ENCODE peak calls at places on chromosome 18, in four cellular contexts. One of them, this sample, is unnamed.

GRCh38 chr18:10453885-10454772 is at the start of gene APCDD1:
- DNase-seq in activated CD8-positive, alpha-beta memory T cell treated with anti-CD3 and anti-CD28 coated beads for 24 hours: no peak
- DNase-seq in astrocyte of the spinal cord: no peak
- DNase-seq in T-helper 1 cell: no peak
- DNase-seq in this sample: peak

GRCh38 chr18:76234559-76234958 is 260.5 kb downstream of the ZNF516 start:
- DNase-seq in activated CD8-positive, alpha-beta memory T cell treated with anti-CD3 and anti-CD28 coated beads for 24 hours: no peak
- DNase-seq in astrocyte of the spinal cord: no peak
- DNase-seq in T-helper 1 cell: no peak
- DNase-seq in this sample: no peak

GRCh38 chr18:26656944-26657536 is 108.7 kb upstream of the KCTD1 start:
- DNase-seq in activated CD8-positive, alpha-beta memory T cell treated with anti-CD3 and anti-CD28 coated beads for 24 hours: no peak
- DNase-seq in astrocyte of the spinal cord: peak
- DNase-seq in T-helper 1 cell: no peak
- DNase-seq in this sample: peak

GRCh38 chr18:21820035-21820810 is 79.6 kb downstream of the MIB1 start:
- DNase-seq in activated CD8-positive, alpha-beta memory T cell treated with anti-CD3 and anti-CD28 coated beads for 24 hours: no peak
- DNase-seq in astrocyte of the spinal cord: peak
- DNase-seq in T-helper 1 cell: no peak
- DNase-seq in this sample: peak

GRCh38 chr18:41599529-41599928 is 355.5 kb upstream of the PIK3C3 start:
- DNase-seq in activated CD8-positive, alpha-beta memory T cell treated with anti-CD3 and anti-CD28 coated beads for 24 hours: no peak
- DNase-seq in astrocyte of the spinal cord: no peak
- DNase-seq in T-helper 1 cell: no peak
- DNase-seq in this sample: no peak

GRCh38 chr18:2538844-2539243 is 32.5 kb downstream of the METTL4 start:
- DNase-seq in activated CD8-positive, alpha-beta memory T cell treated with anti-CD3 and anti-CD28 coated beads for 24 hours: no peak
- DNase-seq in astrocyte of the spinal cord: no peak
- DNase-seq in T-helper 1 cell: no peak
- DNase-seq in this sample: no peak

GRCh38 chr18:58064406-58064998 is 20.5 kb downstream of the NEDD4L start:
- DNase-seq in activated CD8-positive, alpha-beta memory T cell treated with anti-CD3 and anti-CD28 coated beads for 24 hours: no peak
- DNase-seq in astrocyte of the spinal cord: no peak
- DNase-seq in T-helper 1 cell: no peak
- DNase-seq in this sample: peak

GRCh38 chr18:59460060-59460395 is 101.0 kb upstream of the LMAN1 start:
- DNase-seq in activated CD8-positive, alpha-beta memory T cell treated with anti-CD3 and anti-CD28 coated beads for 24 hours: no peak
- DNase-seq in astrocyte of the spinal cord: no peak
- DNase-seq in T-helper 1 cell: no peak
- DNase-seq in this sample: no peak

GRCh38 chr18:23450022-23450421 is 3.1 kb upstream of the RIOK3 start:
- DNase-seq in activated CD8-positive, alpha-beta memory T cell treated with anti-CD3 and anti-CD28 coated beads for 24 hours: no peak
- DNase-seq in astrocyte of the spinal cord: no peak
- DNase-seq in T-helper 1 cell: no peak
- DNase-seq in this sample: no peak

GRCh38 chr18:7467708-7468466 is 99.2 kb upstream of the PTPRM start:
- DNase-seq in activated CD8-positive, alpha-beta memory T cell treated with anti-CD3 and anti-CD28 coated beads for 24 hours: no peak
- DNase-seq in astrocyte of the spinal cord: no peak
- DNase-seq in T-helper 1 cell: no peak
- DNase-seq in this sample: peak

GRCh38 chr18:58863539-58864145 is 1.0 kb upstream of the ZNF532 start:
- DNase-seq in activated CD8-positive, alpha-beta memory T cell treated with anti-CD3 and anti-CD28 coated beads for 24 hours: peak
- DNase-seq in astrocyte of the spinal cord: no peak
- DNase-seq in T-helper 1 cell: peak
- DNase-seq in this sample: peak

GRCh38 chr18:58196881-58197872 is 153.2 kb downstream of the NEDD4L start:
- DNase-seq in activated CD8-positive, alpha-beta memory T cell treated with anti-CD3 and anti-CD28 coated beads for 24 hours: no peak
- DNase-seq in astrocyte of the spinal cord: no peak
- DNase-seq in T-helper 1 cell: no peak
- DNase-seq in this sample: no peak